ENCODE peak calls at places on chromosomes 12 and 14, in five cellular contexts. Y is fibroblast of lung, W is A172, S is HCEC 1CT, M is amygdala. N is an unnamed sample.

GRCh38 chr12:86948851-86949250 is 692.7 kb upstream of the MGAT4C start:
- DNase-seq in Y (peak; percentile 2), W (no peak), S (peak; percentile 85), M (no peak), N (no peak)

GRCh38 chr12:90149453-90149852 is 440.8 kb upstream of the ATP2B1 start:
- DNase-seq in Y (no peak), W (no peak), S (no peak), M (no peak), N (no peak)

GRCh38 chr14:106872619-106873446 is 1346.5 kb downstream of the TMEM121 start:
- DNase-seq in Y (no peak), W (peak; percentile 45), S (no peak), M (no peak), N (peak; percentile 1)

GRCh38 chr12:125330645-125331341 is 265.6 kb downstream of the AACS start:
- DNase-seq in Y (peak; percentile 37), W (peak; percentile 3), S (no peak), M (no peak), N (peak; percentile 30)

GRCh38 chr12:66768293-66768692 is 89.4 kb upstream of the GRIP1 start:
- DNase-seq in Y (no peak), W (no peak), S (no peak), M (no peak), N (no peak)

GRCh38 chr12:51922762-51923505 is 15.6 kb downstream of the ACVRL1 start:
- DNase-seq in Y (peak; percentile 33), W (peak; percentile 8), S (peak; percentile 42), M (no peak), N (peak; percentile 73)

GRCh38 chr12:25436206-25436912 is 116.7 kb downstream of the LMNTD1 start:
- DNase-seq in Y (peak; percentile 72), W (peak; percentile 62), S (peak; percentile 69), M (no peak), N (peak; percentile 75)

GRCh38 chr12:57483466-57483865 is 3.8 kb upstream of the ARHGAP9 start:
- DNase-seq in Y (peak; percentile 86), W (peak; percentile 46), S (peak; percentile 23), M (no peak), N (peak; percentile 75)